ENCODE peak calls at places on chromosomes 16 and 17, in six cellular contexts. B is A549, G is Panc1, M is K562, H is HCT116, Z is HL-60. Y is an unnamed sample.

GRCh38 chr16:55297910-55298175 is 26.2 kb upstream of the IRX6 start:
- DNase-seq in H (no peak), B (no peak), M (no peak), Z (no peak), G (no peak), Y (no peak)

GRCh38 chr17:66025551-66025950 is 166.4 kb downstream of the CEP112 start:
- DNase-seq in Z (no peak), H (no peak), B (no peak), M (no peak), G (no peak), Y (no peak)

GRCh38 chr17:40886090-40886489 is 1.0 kb upstream of the KRT20 start:
- DNase-seq in Z (no peak), H (no peak), G (no peak), B (no peak), M (no peak), Y (no peak)

GRCh38 chr16:78669994-78670393 is 570.5 kb downstream of the WWOX start:
- DNase-seq in H (no peak), Z (no peak), G (no peak), M (no peak), B (no peak), Y (no peak)

GRCh38 chr16:86354641-86355040 is 155.7 kb upstream of the FOXF1 start:
- DNase-seq in G (no peak), H (no peak), B (no peak), M (no peak), Z (no peak), Y (no peak)

GRCh38 chr16:11536104-11536866 is 50.4 kb downstream of the LITAF start:
- DNase-seq in B (no peak), M (no peak), H (no peak), Z (no peak), G (no peak), Y (no peak)

GRCh38 chr17:44147812-44148211 is 6.1 kb downstream of the HROB start:
- DNase-seq in B (no peak), M (no peak), Z (no peak), H (no peak), G (no peak), Y (no peak)

GRCh38 chr17:45307290-45308015 is 9.4 kb downstream of the MAP3K14 start:
- DNase-seq in B (no peak), Z (peak; percentile 30), M (no peak), H (no peak), G (no peak), Y (no peak)

GRCh38 chr16:4402439-4403132 is 13.8 kb downstream of the CORO7 start:
- DNase-seq in Z (no peak), M (peak; percentile 86), B (peak; percentile 88), H (peak; percentile 35), G (no peak), Y (peak; percentile 45)

GRCh38 chr16:77588389-77588788 is 133.9 kb upstream of the NUDT7 start:
- DNase-seq in G (no peak), B (no peak), M (no peak), Z (no peak), H (no peak), Y (no peak)

GRCh38 chr17:76481091-76481655 is 13.8 kb downstream of the AANAT start:
- DNase-seq in Z (no peak), M (no peak), H (no peak), B (no peak), G (no peak), Y (no peak)

GRCh38 chr16:64321881-64322280 is 800.0 kb downstream of the CDH11 start:
- DNase-seq in G (no peak), H (no peak), B (no peak), M (no peak), Z (no peak), Y (no peak)

GRCh38 chr16:71671165-71671564 is 45.2 kb downstream of the MARVELD3 start:
- DNase-seq in Z (no peak), G (no peak), M (no peak), B (no peak), H (no peak), Y (peak; percentile 18)

GRCh38 chr16:85045641-85046471 is 18.3 kb downstream of the KIAA0513 start:
- DNase-seq in M (no peak), Z (no peak), G (no peak), H (no peak), B (no peak), Y (no peak)

GRCh38 chr17:18186271-18186982 is 2.8 kb downstream of the ALKBH5 start:
- DNase-seq in H (no peak), Z (no peak), B (no peak), G (no peak), M (peak; percentile 5), Y (no peak)

GRCh38 chr16:76428858-76429257 is 151.7 kb downstream of the CNTNAP4 start:
- DNase-seq in B (no peak), H (no peak), G (peak; percentile 5), M (no peak), Z (no peak), Y (peak; percentile 42)

GRCh38 chr16:4110680-4111079 is 5.6 kb downstream of the ADCY9 start:
- DNase-seq in H (no peak), G (no peak), Z (no peak), M (no peak), B (no peak), Y (peak; percentile 59)

GRCh38 chr17:64096037-64096436 is 33.9 kb downstream of the ERN1 start:
- DNase-seq in M (no peak), Z (no peak), G (no peak), H (no peak), B (no peak), Y (no peak)

GRCh38 chr17:64094412-64094811 is 35.5 kb downstream of the ERN1 start:
- DNase-seq in Z (no peak), G (no peak), B (no peak), H (no peak), M (no peak), Y (no peak)

GRCh38 chr17:64097196-64097936 is 32.6 kb downstream of the ERN1 start:
- DNase-seq in B (no peak), G (no peak), M (no peak), Z (no peak), H (no peak), Y (no peak)

GRCh38 chr17:64092952-64093451 is 36.9 kb downstream of the ERN1 start:
- DNase-seq in H (no peak), B (no peak), G (no peak), Z (no peak), M (no peak), Y (peak; percentile 17)

GRCh38 chr17:64095144-64095882 is 34.6 kb downstream of the ERN1 start:
- DNase-seq in M (no peak), H (peak; percentile 75), G (no peak), B (no peak), Z (no peak), Y (no peak)
- TF ChIP-seq REST in M (no peak), H (no peak), G (no peak), B (no peak), Z (no peak), Y (no peak)

GRCh38 chr16:14485811-14486519 is 144.1 kb downstream of the PARN start:
- DNase-seq in B (no peak), G (no peak), Z (no peak), M (no peak), H (no peak), Y (no peak)

GRCh38 chr16:14485131-14485551 is 144.9 kb downstream of the PARN start:
- DNase-seq in M (no peak), G (no peak), Z (no peak), H (no peak), B (no peak), Y (peak; percentile 70)

GRCh38 chr16:14487579-14487978 is 142.5 kb downstream of the PARN start:
- DNase-seq in Z (no peak), H (no peak), G (no peak), B (no peak), M (no peak), Y (no peak)

GRCh38 chr16:14489460-14489859 is 140.6 kb downstream of the PARN start:
- DNase-seq in Z (no peak), H (peak; percentile 37), G (no peak), M (peak; percentile 43), B (peak; percentile 80), Y (peak; percentile 57)

DNA sequence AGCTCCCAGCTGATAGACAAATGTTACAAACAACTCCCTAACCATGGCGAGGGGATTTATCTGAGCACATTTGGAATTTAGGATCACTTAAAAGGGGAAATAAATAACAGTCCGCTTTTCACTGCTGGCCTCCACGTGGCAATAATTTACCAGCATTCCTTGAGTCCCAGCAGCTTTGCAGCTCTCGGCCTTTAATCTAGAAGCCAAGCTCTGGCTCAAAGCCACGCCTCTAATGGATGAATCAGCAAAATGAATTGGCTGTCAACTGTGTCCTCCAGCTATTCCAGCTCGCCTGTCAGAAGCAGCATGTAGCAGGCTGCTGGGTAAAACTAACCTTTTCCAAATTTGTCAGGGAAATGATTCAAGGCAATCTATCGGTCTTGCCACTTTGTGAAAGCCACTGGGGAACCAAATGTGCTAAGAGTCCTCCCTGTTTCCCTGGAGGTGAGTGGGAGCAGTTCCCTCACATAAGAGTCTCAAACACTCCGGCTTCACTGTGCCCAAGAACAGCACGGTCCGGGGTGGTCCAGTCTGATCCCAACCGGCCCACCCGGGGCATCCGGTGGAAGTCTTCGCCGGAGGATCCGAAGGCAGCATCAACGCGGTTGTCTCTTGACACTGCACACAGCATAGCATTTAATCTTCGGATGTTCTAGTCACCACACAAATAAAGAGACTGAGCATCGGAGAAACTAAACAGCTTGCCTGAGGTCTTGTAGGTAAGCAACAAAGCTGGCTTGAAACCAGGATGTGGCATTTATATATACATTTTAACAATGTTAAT is 143.3 kb downstream of the PARN start:
- DNase-seq in Z (no peak), B (peak; percentile 94), G (no peak), M (peak; percentile 85), H (peak; percentile 57), Y (peak; percentile 98)
- TF ChIP-seq REST in Z (no peak), B (no peak), G (no peak), M (no peak), H (no peak), Y (no peak)

DNA sequence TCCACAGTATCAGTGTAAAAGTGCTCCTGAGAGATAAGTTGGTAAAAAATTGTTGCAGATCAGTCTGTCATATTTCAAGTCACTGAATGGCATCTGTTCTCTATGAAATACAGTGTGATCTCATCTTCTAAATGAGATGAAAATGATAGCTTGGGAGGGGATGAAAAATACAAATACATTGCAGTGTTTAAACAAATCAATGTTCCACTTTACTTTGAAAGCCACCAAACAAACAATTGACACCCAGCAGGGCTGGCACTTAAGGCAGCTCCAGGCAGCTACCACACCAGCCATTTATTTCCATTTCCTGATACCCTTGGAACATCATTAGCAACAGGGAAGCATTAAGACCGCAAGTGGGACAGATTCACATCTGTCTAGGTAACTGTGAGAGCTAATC is 827.6 kb upstream of the KIF2B start:
- DNase-seq in G (no peak), Z (no peak), B (no peak), M (no peak), H (no peak), Y (no peak)
- TF ChIP-seq REST in G (no peak), Z (no peak), B (no peak), M (no peak), H (no peak), Y (no peak)

GRCh38 chr16:62036101-62036806 is at the start of gene CDH8:
- DNase-seq in H (no peak), G (no peak), B (no peak), M (no peak), Z (no peak), Y (no peak)

GRCh38 chr16:62029947-62030346 is 6.3 kb downstream of the CDH8 start:
- DNase-seq in M (no peak), G (no peak), B (no peak), H (no peak), Z (no peak), Y (no peak)

GRCh38 chr16:62035115-62036092 is 834 bp downstream of the CDH8 start:
- DNase-seq in M (no peak), H (no peak), G (no peak), Z (no peak), B (no peak), Y (no peak)

GRCh38 chr16:62034236-62035114 is 1.8 kb downstream of the CDH8 start:
- DNase-seq in M (no peak), G (no peak), B (no peak), Z (no peak), H (no peak), Y (no peak)

GRCh38 chr16:62033065-62033464 is 3.2 kb downstream of the CDH8 start:
- DNase-seq in H (no peak), B (no peak), Z (no peak), G (no peak), M (no peak), Y (no peak)
- TF ChIP-seq REST in H (no peak), B (no peak), Z (no peak), G (no peak), M (no peak), Y (no peak)

Y was measured in HepG2.